ENCODE peak calls at places on chromosomes 5 and 9, in five cellular contexts. X is psoas muscle; F is left ventricle myocardium inferior; N is WERI-Rb-1; M is CD8-positive, alpha-beta T cell. C is an unnamed sample.

GRCh38 chr5:134328619-134329018 is 38.4 kb downstream of the CDKL3 start:
- DNase-seq in X (no peak), F (no peak), N (no peak), M (no peak), C (no peak)

GRCh38 chr5:106080540-106080939 is 1590.2 kb downstream of the EFNA5 start:
- DNase-seq in X (no peak), F (no peak), N (no peak), M (no peak), C (no peak)

GRCh38 chr9:127187231-127187956 is 65.0 kb upstream of the ANGPTL2 start:
- DNase-seq in X (peak; percentile 72), F (peak; percentile 54), N (no peak), M (no peak), C (no peak)

GRCh38 chr9:78871452-78872331 is 574.8 kb downstream of the PSAT1 start:
- DNase-seq in X (no peak), F (no peak), N (no peak), M (no peak), C (no peak)

GRCh38 chr5:66989286-66989685 is 207.3 kb downstream of the CD180 start:
- DNase-seq in X (no peak), F (no peak), N (no peak), M (no peak), C (no peak)

GRCh38 chr9:93193373-93193725 is 9.4 kb downstream of the WNK2 start:
- DNase-seq in X (no peak), F (no peak), N (no peak), M (no peak), C (no peak)

GRCh38 chr9:110337727-110338522 is at the start of gene TXNDC8:
- DNase-seq in X (no peak), F (no peak), N (no peak), M (no peak), C (no peak)

GRCh38 chr9:103992938-103993595 is 101.0 kb upstream of the SMC2 start:
- DNase-seq in X (no peak), F (no peak), N (no peak), M (no peak), C (no peak)

GRCh38 chr9:75086443-75087278 is 1.3 kb downstream of the NMRK1 start:
- DNase-seq in X (peak; percentile 29), F (peak; percentile 18), N (no peak), M (no peak), C (no peak)

GRCh38 chr5:132238169-132238744 is 10.6 kb upstream of the P4HA2 start:
- DNase-seq in X (peak; percentile 70), F (peak; percentile 59), N (peak; percentile 85), M (peak; percentile 54), C (peak; percentile 40)

GRCh38 chr9:76266649-76267627 is 127.3 kb downstream of the RFK start:
- DNase-seq in X (no peak), F (no peak), N (no peak), M (no peak), C (no peak)

GRCh38 chr5:140570058-140570457 is 5.4 kb downstream of the SLC35A4 start:
- DNase-seq in X (no peak), F (no peak), N (no peak), M (no peak), C (no peak)

GRCh38 chr9:115022760-115023434 is 92.5 kb upstream of the TNFSF8 start:
- DNase-seq in X (no peak), F (no peak), N (no peak), M (no peak), C (no peak)

GRCh38 chr5:18010053-18010452 is 375.8 kb downstream of the TAF11L14 start:
- DNase-seq in X (no peak), F (no peak), N (no peak), M (no peak), C (no peak)

GRCh38 chr9:129052592-129052991 is 16.2 kb downstream of the MIGA2 start:
- DNase-seq in X (peak; percentile 57), F (peak; percentile 86), N (no peak), M (no peak), C (no peak)

GRCh38 chr5:151052834-151053233 is 28.0 kb downstream of the TNIP1 start:
- DNase-seq in X (no peak), F (no peak), N (no peak), M (no peak), C (no peak)

GRCh38 chr5:93250431-93250830 is 330.6 kb downstream of the NR2F1-AS1 start:
- DNase-seq in X (no peak), F (no peak), N (no peak), M (no peak), C (no peak)

GRCh38 chr9:20207161-20207560 is 415.1 kb downstream of the MLLT3 start:
- DNase-seq in X (no peak), F (no peak), N (no peak), M (no peak), C (no peak)

GRCh38 chr9:17191095-17191494 is 56.3 kb downstream of the CNTLN start:
- DNase-seq in X (no peak), F (no peak), N (no peak), M (no peak), C (no peak)

GRCh38 chr9:128412120-128412790 is 8.4 kb upstream of the CERCAM start:
- DNase-seq in X (peak; percentile 36), F (peak; percentile 31), N (peak; percentile 98), M (peak; percentile 39), C (no peak)

GRCh38 chr5:119537704-119538103 is 85.4 kb downstream of the HSD17B4 start:
- DNase-seq in X (no peak), F (no peak), N (no peak), M (no peak), C (no peak)

GRCh38 chr9:136341042-136341655 is 13.8 kb downstream of the GPSM1 start:
- DNase-seq in X (no peak), F (peak; percentile 74), N (no peak), M (no peak), C (no peak)

GRCh38 chr9:136343884-136344269 is 16.5 kb downstream of the GPSM1 start:
- DNase-seq in X (no peak), F (no peak), N (no peak), M (no peak), C (no peak)

GRCh38 chr9:136341769-136342168 is 14.4 kb downstream of the GPSM1 start:
- DNase-seq in X (no peak), F (no peak), N (no peak), M (no peak), C (no peak)

GRCh38 chr9:136343121-136343883 is 16.0 kb downstream of the GPSM1 start:
- DNase-seq in X (no peak), F (peak; percentile 82), N (no peak), M (no peak), C (no peak)

DNA sequence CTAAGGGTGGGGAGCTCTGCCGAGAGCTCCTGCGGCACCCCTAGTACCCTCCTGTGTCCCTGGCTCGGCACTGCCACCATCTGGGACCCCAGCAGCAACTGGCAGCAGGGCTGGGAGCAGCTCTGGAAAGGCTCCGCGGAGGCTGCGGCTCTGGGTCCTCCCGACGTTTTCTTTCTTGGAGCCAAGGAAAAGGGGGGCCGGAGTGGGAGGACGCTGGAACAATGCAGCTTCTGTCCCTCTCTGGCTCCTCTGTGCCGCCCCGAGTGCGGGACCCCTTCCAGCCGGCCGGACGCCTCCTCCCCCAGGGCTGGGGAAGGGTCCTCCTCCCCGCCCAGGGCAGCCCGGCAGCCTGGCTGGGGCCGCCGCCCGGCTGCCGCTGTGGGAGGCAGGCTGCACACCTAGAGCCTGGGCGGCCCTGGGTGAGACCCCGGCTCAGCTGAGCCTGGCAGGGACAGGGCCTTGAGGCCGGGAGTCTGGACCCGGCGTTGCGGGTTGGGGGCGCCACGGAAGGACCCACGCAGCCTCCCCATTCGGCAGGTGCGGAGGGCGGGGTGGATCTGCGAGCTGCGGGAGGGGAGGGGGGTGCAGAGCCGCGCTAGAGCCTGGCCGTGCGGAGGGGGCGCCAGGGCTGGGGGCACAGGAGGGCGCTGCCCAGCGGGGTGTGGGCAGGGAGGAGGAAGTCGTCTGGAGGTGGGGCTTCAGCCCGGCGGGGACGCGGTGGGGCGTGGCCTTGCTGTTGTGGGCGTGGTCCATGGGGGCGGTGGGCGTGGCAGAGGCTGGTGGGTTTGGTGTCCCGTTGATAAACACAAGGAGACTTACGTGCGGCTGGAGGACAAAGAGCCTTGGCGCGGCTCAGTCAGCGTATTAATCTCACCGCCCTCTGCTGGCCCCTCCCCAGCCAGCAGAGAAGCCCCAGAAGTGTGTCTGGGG is 15.1 kb downstream of the GPSM1 start:
- DNase-seq in X (peak; percentile 73), F (peak; percentile 87), N (peak; percentile 92), M (peak; percentile 46), C (peak; percentile 37)
- H3K4me3 ChIP-seq in X (peak overlapping the region; percentile 48), F (peak overlapping the region; percentile 64), N (no peak overlapping the region), M (no peak overlapping the region), C (no peak overlapping the region)

DNA sequence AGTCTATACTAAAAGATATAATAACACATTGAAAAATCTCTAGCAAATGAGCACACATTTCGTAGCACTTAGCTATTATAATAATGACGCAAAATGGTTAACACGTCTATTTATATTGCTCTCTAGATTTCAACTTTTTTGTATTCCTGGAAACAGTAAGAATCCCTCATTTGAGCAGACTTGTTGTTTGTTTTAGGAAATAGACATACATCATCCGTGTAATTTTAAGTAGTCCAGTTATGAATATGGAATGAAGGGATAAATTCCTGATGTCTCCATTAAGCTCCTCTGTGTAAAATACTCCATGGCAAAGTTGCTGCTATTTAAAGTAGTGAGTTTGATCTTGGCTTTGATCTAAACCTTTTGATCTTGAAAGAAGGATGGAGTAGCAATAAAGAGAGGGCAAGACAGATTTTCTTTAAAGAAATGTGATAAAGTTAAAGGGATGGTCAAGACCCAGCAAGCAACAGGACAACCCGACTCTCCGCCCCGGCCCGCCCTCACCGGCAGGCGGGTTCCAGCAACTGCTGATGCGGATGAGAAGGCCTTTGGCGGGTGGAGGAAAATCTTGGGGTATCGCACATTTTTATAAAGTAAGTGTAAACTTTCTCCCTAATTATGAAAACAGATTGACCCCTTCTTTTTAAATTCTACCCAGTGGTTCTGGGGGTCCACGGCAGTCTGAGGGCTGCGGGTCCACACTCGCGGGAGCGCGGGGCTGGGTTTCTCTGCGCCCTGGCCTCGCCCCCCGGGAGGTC is 277.4 kb downstream of the AOPEP start:
- DNase-seq in X (peak; percentile 63), F (peak; percentile 66), N (peak; percentile 76), M (no peak), C (no peak)
- H3K4me3 ChIP-seq in X (peak overlapping the region; percentile 86), F (peak overlapping the region; percentile 85), N (peak overlapping the region; percentile 98), M (peak overlapping the region; percentile 51), C (peak overlapping the region; percentile 43)

DNA sequence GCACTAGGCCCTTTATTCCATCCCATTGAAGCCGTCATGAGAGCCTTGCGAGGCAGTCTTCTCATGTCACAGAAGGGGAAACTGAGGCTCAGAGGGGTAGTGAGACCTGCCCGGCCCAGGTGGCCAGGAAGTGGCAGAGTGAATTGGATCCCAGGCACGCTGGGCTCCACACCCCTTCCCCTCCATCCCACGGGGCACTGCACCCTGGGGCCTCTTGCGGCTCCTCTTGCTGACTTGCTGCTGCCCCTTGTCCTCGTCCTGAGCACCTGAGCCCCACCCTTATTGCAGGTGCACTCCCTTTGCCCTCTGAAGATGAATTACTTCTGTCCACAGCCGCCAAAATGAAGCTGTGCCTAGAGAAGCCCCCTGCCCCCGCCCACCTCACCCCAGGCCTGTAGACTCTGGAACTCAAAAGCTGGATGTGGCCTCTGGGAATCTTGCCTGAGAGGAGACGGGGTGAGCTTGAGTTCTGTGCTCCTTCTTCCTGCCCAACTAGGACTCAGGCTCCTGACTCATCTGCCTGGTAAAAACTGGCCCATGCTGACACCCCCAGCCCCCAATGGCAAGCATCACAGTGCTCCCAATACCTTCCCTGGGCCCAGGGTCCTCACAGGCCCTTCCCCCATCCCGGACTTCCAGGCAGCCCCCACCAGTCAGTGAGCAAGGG is 6.4 kb downstream of the NEURL1B start:
- DNase-seq in X (no peak), F (no peak), N (no peak), M (no peak), C (no peak)
- H3K4me3 ChIP-seq in X (peak overlapping the region; percentile 81), F (peak overlapping the region; percentile 85), N (no peak overlapping the region), M (no peak overlapping the region), C (no peak overlapping the region)

GRCh38 chr9:88051138-88051537 is 76.8 kb upstream of the CDK20 start:
- DNase-seq in X (no peak), F (no peak), N (no peak), M (no peak), C (no peak)
- H3K4me3 ChIP-seq in X (no peak overlapping the region), F (no peak overlapping the region), N (no peak overlapping the region), M (no peak overlapping the region), C (no peak overlapping the region)

C was measured in CD4-positive, alpha-beta memory T cell.